ENCODE peak calls at places on chromosomes 3 and 15, in five cellular contexts. One of them, this sample, is unnamed. For H3K36me3, the result is how much of the 10 kb centered on the place peaks cover.

GRCh38 chr3:81837071-81837593 is 75.7 kb upstream of the GBE1 start:
- DNase-seq in CD4-positive, alpha-beta memory T cell: no peak
- DNase-seq in osteoblast: no peak
- DNase-seq in bronchial epithelial cell: peak
- DNase-seq in left ventricle myocardium inferior: no peak
- DNase-seq in this sample: no peak

GRCh38 chr3:172159962-172160538 is 120.7 kb downstream of the FNDC3B start:
- DNase-seq in bronchial epithelial cell: no peak
- DNase-seq in osteoblast: no peak
- DNase-seq in CD4-positive, alpha-beta memory T cell: no peak
- DNase-seq in left ventricle myocardium inferior: no peak
- DNase-seq in this sample: no peak

GRCh38 chr3:880371-880770 is 212.5 kb upstream of the CNTN6 start:
- DNase-seq in CD4-positive, alpha-beta memory T cell: no peak
- DNase-seq in left ventricle myocardium inferior: no peak
- DNase-seq in bronchial epithelial cell: no peak
- DNase-seq in osteoblast: no peak
- DNase-seq in this sample: no peak

GRCh38 chr15:24761704-24762302 is 86.2 kb downstream of the NPAP1 start:
- DNase-seq in CD4-positive, alpha-beta memory T cell: no peak
- DNase-seq in bronchial epithelial cell: peak
- DNase-seq in left ventricle myocardium inferior: no peak
- DNase-seq in osteoblast: no peak
- DNase-seq in this sample: no peak

GRCh38 chr3:38108649-38109579 is 28.0 kb downstream of the ACAA1 start:
- DNase-seq in CD4-positive, alpha-beta memory T cell: no peak
- DNase-seq in osteoblast: no peak
- DNase-seq in left ventricle myocardium inferior: no peak
- DNase-seq in bronchial epithelial cell: no peak
- DNase-seq in this sample: no peak

GRCh38 chr3:155608237-155608636 is 136.6 kb downstream of the PLCH1 start:
- DNase-seq in CD4-positive, alpha-beta memory T cell: no peak
- DNase-seq in osteoblast: no peak
- DNase-seq in bronchial epithelial cell: no peak
- DNase-seq in left ventricle myocardium inferior: no peak
- DNase-seq in this sample: no peak

GRCh38 chr3:182981038-182981380 is 671 bp upstream of the DCUN1D1 start:
- DNase-seq in osteoblast: no peak
- DNase-seq in bronchial epithelial cell: no peak
- DNase-seq in left ventricle myocardium inferior: no peak
- DNase-seq in CD4-positive, alpha-beta memory T cell: no peak
- DNase-seq in this sample: no peak

GRCh38 chr3:27049792-27050191 is 319.4 kb downstream of the NEK10 start:
- DNase-seq in CD4-positive, alpha-beta memory T cell: no peak
- DNase-seq in osteoblast: no peak
- DNase-seq in bronchial epithelial cell: no peak
- DNase-seq in left ventricle myocardium inferior: no peak
- DNase-seq in this sample: no peak

GRCh38 chr3:168295027-168295426 is 199.3 kb upstream of the GOLIM4 start:
- DNase-seq in left ventricle myocardium inferior: no peak
- DNase-seq in CD4-positive, alpha-beta memory T cell: no peak
- DNase-seq in osteoblast: no peak
- DNase-seq in bronchial epithelial cell: no peak
- DNase-seq in this sample: no peak

GRCh38 chr15:92981333-92981732 is 81.2 kb downstream of the CHD2 start:
- DNase-seq in left ventricle myocardium inferior: no peak
- DNase-seq in CD4-positive, alpha-beta memory T cell: no peak
- DNase-seq in osteoblast: peak
- DNase-seq in bronchial epithelial cell: peak
- DNase-seq in this sample: no peak
- H3K36me3 ChIP-seq in left ventricle myocardium inferior: half or more
- H3K36me3 ChIP-seq in CD4-positive, alpha-beta memory T cell: half or more
- H3K36me3 ChIP-seq in osteoblast: half or more
- H3K36me3 ChIP-seq in bronchial epithelial cell: under half
- H3K36me3 ChIP-seq in this sample: under half

GRCh38 chr15:77479015-77479414 is 58.3 kb downstream of the HMG20A start:
- DNase-seq in bronchial epithelial cell: no peak
- DNase-seq in CD4-positive, alpha-beta memory T cell: no peak
- DNase-seq in left ventricle myocardium inferior: no peak
- DNase-seq in osteoblast: no peak
- DNase-seq in this sample: no peak

GRCh38 chr15:77481670-77482069 is 61.0 kb downstream of the HMG20A start:
- DNase-seq in CD4-positive, alpha-beta memory T cell: no peak
- DNase-seq in bronchial epithelial cell: peak
- DNase-seq in left ventricle myocardium inferior: no peak
- DNase-seq in osteoblast: no peak
- DNase-seq in this sample: no peak

GRCh38 chr15:77482570-77482969 is 61.9 kb downstream of the HMG20A start:
- DNase-seq in CD4-positive, alpha-beta memory T cell: no peak
- DNase-seq in osteoblast: no peak
- DNase-seq in left ventricle myocardium inferior: no peak
- DNase-seq in bronchial epithelial cell: peak
- DNase-seq in this sample: no peak

GRCh38 chr15:77483426-77483825 is 62.7 kb downstream of the HMG20A start:
- DNase-seq in osteoblast: no peak
- DNase-seq in CD4-positive, alpha-beta memory T cell: no peak
- DNase-seq in bronchial epithelial cell: no peak
- DNase-seq in left ventricle myocardium inferior: no peak
- DNase-seq in this sample: no peak

GRCh38 chr15:77480859-77481258 is 60.2 kb downstream of the HMG20A start:
- DNase-seq in CD4-positive, alpha-beta memory T cell: no peak
- DNase-seq in osteoblast: no peak
- DNase-seq in left ventricle myocardium inferior: no peak
- DNase-seq in bronchial epithelial cell: no peak
- DNase-seq in this sample: no peak
- H3K36me3 ChIP-seq in CD4-positive, alpha-beta memory T cell: under half
- H3K36me3 ChIP-seq in osteoblast: under half
- H3K36me3 ChIP-seq in left ventricle myocardium inferior: under half
- H3K36me3 ChIP-seq in bronchial epithelial cell: under half
- H3K36me3 ChIP-seq in this sample: under half

DNA sequence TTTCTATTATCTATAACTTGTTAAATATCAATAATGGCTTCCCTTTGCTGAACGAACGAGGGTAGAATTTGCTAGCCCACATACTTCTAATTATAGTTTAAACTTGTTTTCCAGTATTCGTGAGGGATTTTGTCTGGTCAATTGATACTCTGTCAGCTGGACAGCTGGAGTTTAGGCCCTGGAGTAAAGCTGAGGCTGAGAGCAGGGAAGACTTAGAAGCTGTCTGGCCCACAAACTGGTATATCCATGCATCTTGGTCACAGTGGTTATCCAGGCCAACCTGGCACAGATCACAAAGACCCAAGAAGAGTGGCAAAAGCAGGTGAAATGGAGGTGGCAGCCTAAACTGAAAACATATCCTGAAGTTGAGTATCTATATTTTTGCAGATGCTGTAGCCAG is 19.3 kb downstream of the ARHGAP31 start:
- DNase-seq in CD4-positive, alpha-beta memory T cell: no peak
- DNase-seq in bronchial epithelial cell: no peak
- DNase-seq in osteoblast: no peak
- DNase-seq in left ventricle myocardium inferior: no peak
- DNase-seq in this sample: no peak
- H3K36me3 ChIP-seq in CD4-positive, alpha-beta memory T cell: under half
- H3K36me3 ChIP-seq in bronchial epithelial cell: under half
- H3K36me3 ChIP-seq in osteoblast: under half
- H3K36me3 ChIP-seq in left ventricle myocardium inferior: under half
- H3K36me3 ChIP-seq in this sample: under half

DNA sequence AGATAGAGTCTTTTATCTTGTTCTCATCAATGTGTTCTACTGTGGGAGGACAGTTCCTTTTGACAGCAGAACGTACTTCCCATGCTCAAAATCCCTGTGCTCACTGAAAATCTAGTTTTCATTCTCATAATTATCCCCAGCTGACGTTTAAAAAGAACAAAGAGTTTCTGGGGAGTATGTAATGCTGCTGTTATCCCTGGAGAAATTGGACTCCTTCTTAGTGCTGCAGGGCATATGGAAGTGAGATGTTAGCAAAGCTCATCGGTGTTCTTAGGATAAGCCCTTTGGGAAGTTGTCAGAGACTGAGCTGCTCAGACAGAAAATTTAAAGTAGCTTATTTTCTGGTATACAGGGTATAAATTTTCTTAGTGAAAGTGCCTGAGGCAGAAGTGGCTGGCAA is 66.5 kb downstream of the CDAN1 start:
- DNase-seq in CD4-positive, alpha-beta memory T cell: no peak
- DNase-seq in left ventricle myocardium inferior: no peak
- DNase-seq in osteoblast: no peak
- DNase-seq in bronchial epithelial cell: no peak
- DNase-seq in this sample: no peak
- H3K36me3 ChIP-seq in CD4-positive, alpha-beta memory T cell: under half
- H3K36me3 ChIP-seq in left ventricle myocardium inferior: half or more
- H3K36me3 ChIP-seq in osteoblast: under half
- H3K36me3 ChIP-seq in bronchial epithelial cell: under half
- H3K36me3 ChIP-seq in this sample: under half

DNA sequence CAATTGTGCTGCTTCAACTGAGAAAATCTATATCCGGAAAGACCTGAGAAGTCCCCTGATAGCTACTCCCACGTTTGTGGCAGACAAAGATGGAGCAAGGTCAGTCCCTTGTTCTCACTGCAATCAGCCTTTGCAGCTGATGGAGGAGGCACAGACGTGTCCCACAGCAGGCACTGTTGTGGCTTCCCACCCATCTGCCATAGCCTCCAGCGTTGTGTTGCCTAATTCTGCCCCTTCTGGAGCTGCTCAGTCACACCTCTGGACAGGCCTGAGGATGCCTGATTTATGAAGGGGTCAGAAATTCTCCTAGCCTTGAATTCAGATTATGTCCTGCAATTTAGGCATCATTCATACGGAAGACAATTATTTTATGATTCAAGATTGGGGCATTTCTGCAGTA is 41.9 kb downstream of the MRPS25 start:
- DNase-seq in osteoblast: no peak
- DNase-seq in left ventricle myocardium inferior: no peak
- DNase-seq in CD4-positive, alpha-beta memory T cell: no peak
- DNase-seq in bronchial epithelial cell: no peak
- DNase-seq in this sample: no peak
- H3K36me3 ChIP-seq in osteoblast: half or more
- H3K36me3 ChIP-seq in left ventricle myocardium inferior: half or more
- H3K36me3 ChIP-seq in CD4-positive, alpha-beta memory T cell: under half
- H3K36me3 ChIP-seq in bronchial epithelial cell: under half
- H3K36me3 ChIP-seq in this sample: half or more

GRCh38 chr15:71784719-71785118 is 25.6 kb upstream of the NR2E3 start:
- DNase-seq in left ventricle myocardium inferior: no peak
- DNase-seq in bronchial epithelial cell: no peak
- DNase-seq in osteoblast: no peak
- DNase-seq in CD4-positive, alpha-beta memory T cell: no peak
- DNase-seq in this sample: no peak
- H3K36me3 ChIP-seq in left ventricle myocardium inferior: under half
- H3K36me3 ChIP-seq in bronchial epithelial cell: under half
- H3K36me3 ChIP-seq in osteoblast: under half
- H3K36me3 ChIP-seq in CD4-positive, alpha-beta memory T cell: under half
- H3K36me3 ChIP-seq in this sample: under half

DNA sequence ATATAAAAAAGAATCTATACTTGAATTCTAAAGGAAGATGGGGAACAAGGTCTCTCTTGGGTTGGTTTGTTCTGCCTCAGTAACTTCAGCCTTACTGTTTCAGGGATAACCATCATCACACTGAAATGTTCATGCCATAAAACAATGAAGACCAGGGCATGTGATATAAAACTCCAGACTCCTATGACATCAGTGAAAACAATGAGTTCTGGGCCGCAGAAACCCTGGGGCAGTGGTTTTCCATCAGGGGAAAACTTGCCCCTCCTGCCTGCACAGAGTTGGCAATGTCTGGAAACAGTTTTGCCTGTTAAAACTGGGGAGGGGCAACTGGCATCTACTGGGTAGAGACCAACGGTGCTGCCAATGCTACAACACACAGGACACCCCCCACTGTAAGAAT is 46.8 kb downstream of the CA12 start:
- DNase-seq in left ventricle myocardium inferior: no peak
- DNase-seq in CD4-positive, alpha-beta memory T cell: no peak
- DNase-seq in osteoblast: no peak
- DNase-seq in bronchial epithelial cell: no peak
- DNase-seq in this sample: no peak
- H3K36me3 ChIP-seq in left ventricle myocardium inferior: under half
- H3K36me3 ChIP-seq in CD4-positive, alpha-beta memory T cell: under half
- H3K36me3 ChIP-seq in osteoblast: half or more
- H3K36me3 ChIP-seq in bronchial epithelial cell: under half
- H3K36me3 ChIP-seq in this sample: under half

This sample was measured in vagina.